ENCODE peak calls at places on chromosomes 5 and 9, in eight cellular contexts. L, Y, C, P, N, T, Z and U are unnamed samples.

GRCh38 chr9:38337095-38337494 is 55.4 kb upstream of the ALDH1B1 start:
- DNase-seq in L (no peak), Y (no peak), C (no peak), P (no peak), N (no peak), T (no peak), Z (no peak), U (peak)

GRCh38 chr9:121107881-121108280 is 33.1 kb downstream of the CNTRL start:
- DNase-seq in L (no peak), Y (no peak), C (no peak), P (no peak), N (no peak), T (no peak), Z (no peak), U (no peak)

GRCh38 chr5:159316519-159317383 is 13.5 kb downstream of the IL12B start:
- DNase-seq in L (peak), Y (peak), C (no peak), P (no peak), N (peak), T (peak), Z (peak), U (no peak)

GRCh38 chr5:54693936-54694510 is 176.5 kb downstream of the SNX18 start:
- DNase-seq in L (no peak), Y (no peak), C (no peak), P (no peak), N (no peak), T (no peak), Z (no peak), U (no peak)

GRCh38 chr5:6183391-6184390 is 194.7 kb downstream of the MED10 start:
- DNase-seq in L (no peak), Y (no peak), C (no peak), P (no peak), N (no peak), T (no peak), Z (no peak), U (peak)

GRCh38 chr5:73596705-73597328 is 29.2 kb upstream of the ARHGEF28 start:
- DNase-seq in L (no peak), Y (peak), C (no peak), P (no peak), N (no peak), T (peak), Z (peak), U (no peak)

GRCh38 chr9:105064248-105065118 is 136.5 kb upstream of the ABCA1 start:
- DNase-seq in L (peak), Y (peak), C (peak), P (peak), N (peak), T (peak), Z (peak), U (peak)

GRCh38 chr9:107612136-107612535 is 122.6 kb upstream of the KLF4 start:
- DNase-seq in L (peak), Y (no peak), C (peak), P (peak), N (no peak), T (no peak), Z (no peak), U (peak)

GRCh38 chr9:134970198-134970597 is 52.5 kb upstream of the FCN1 start:
- DNase-seq in L (no peak), Y (no peak), C (no peak), P (no peak), N (no peak), T (no peak), Z (no peak), U (no peak)

GRCh38 chr9:100167176-100167575 is 68.1 kb downstream of the INVS start:
- DNase-seq in L (no peak), Y (no peak), C (no peak), P (no peak), N (no peak), T (peak), Z (no peak), U (no peak)

GRCh38 chr5:180621311-180621710 is 28.1 kb downstream of the FLT4 start:
- DNase-seq in L (no peak), Y (no peak), C (no peak), P (no peak), N (no peak), T (no peak), Z (no peak), U (no peak)

GRCh38 chr5:133825631-133826289 is 142.7 kb downstream of the C5orf15 start:
- DNase-seq in L (no peak), Y (no peak), C (no peak), P (peak), N (no peak), T (no peak), Z (no peak), U (no peak)

GRCh38 chr9:131095666-131096489 is 453 bp upstream of the AIF1L start:
- DNase-seq in L (peak), Y (no peak), C (no peak), P (no peak), N (no peak), T (peak), Z (peak), U (no peak)

GRCh38 chr5:74660863-74661262 is 20.3 kb upstream of the ENC1 start:
- DNase-seq in L (no peak), Y (no peak), C (no peak), P (no peak), N (no peak), T (no peak), Z (no peak), U (no peak)

GRCh38 chr5:56610093-56610698 is 205.2 kb upstream of the MAP3K1 start:
- DNase-seq in L (no peak), Y (no peak), C (no peak), P (no peak), N (no peak), T (no peak), Z (no peak), U (no peak)

GRCh38 chr9:70409800-70410199 is 4.7 kb downstream of the KLF9 start:
- DNase-seq in L (no peak), Y (no peak), C (no peak), P (no peak), N (no peak), T (no peak), Z (no peak), U (no peak)

GRCh38 chr5:72234265-72234700 is 85.8 kb downstream of the MRPS27 start:
- DNase-seq in L (no peak), Y (no peak), C (no peak), P (no peak), N (no peak), T (peak), Z (peak), U (no peak)

GRCh38 chr9:127979333-127980055 is 1.3 kb downstream of the EEIG1 start:
- DNase-seq in L (peak), Y (peak), C (no peak), P (peak), N (no peak), T (peak), Z (peak), U (peak)

GRCh38 chr9:89730715-89731114 is 125.9 kb downstream of the GADD45G start:
- DNase-seq in L (peak), Y (no peak), C (no peak), P (no peak), N (no peak), T (no peak), Z (peak), U (no peak)

GRCh38 chr5:152683205-152683604 is 278.1 kb upstream of the NMUR2 start:
- DNase-seq in L (no peak), Y (no peak), C (no peak), P (no peak), N (no peak), T (no peak), Z (no peak), U (no peak)

GRCh38 chr5:103364074-103364473 is 105.5 kb downstream of the MACIR start:
- DNase-seq in L (no peak), Y (no peak), C (no peak), P (no peak), N (no peak), T (no peak), Z (no peak), U (no peak)

GRCh38 chr5:1380011-1380817 is 35.3 kb upstream of the CLPTM1L start:
- DNase-seq in L (peak), Y (peak), C (peak), P (peak), N (no peak), T (peak), Z (peak), U (no peak)

GRCh38 chr5:83277154-83277553 is 194.4 kb upstream of the VCAN start:
- DNase-seq in L (no peak), Y (no peak), C (no peak), P (no peak), N (no peak), T (no peak), Z (no peak), U (no peak)

GRCh38 chr9:73079326-73079725 is 72.3 kb upstream of the ANXA1 start:
- DNase-seq in L (no peak), Y (no peak), C (no peak), P (no peak), N (no peak), T (no peak), Z (peak), U (no peak)

DNA sequence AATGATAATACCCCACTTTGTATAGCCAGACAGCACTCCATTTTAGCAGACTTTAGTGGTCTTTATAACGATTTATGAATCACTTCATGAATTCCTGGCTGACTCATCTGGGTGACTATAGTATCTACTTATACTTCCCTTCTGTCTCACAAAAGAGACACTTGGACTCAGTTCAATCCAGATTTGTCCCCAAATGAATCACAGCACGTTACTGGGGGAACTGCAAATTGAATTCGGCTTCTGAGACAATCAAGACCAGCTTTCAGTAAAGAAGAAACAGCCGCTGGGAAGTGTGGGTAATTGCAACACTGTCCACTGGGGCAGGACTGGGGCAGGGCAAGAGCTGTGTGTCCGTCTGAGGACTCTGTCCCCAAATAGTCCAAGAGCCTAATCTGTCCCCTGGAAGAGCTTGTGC is 337.3 kb upstream of the RFX3 start:
- DNase-seq in L (no peak), Y (no peak), C (no peak), P (no peak), N (no peak), T (peak), Z (no peak), U (no peak)
- H3K4me3 ChIP-seq in L (no peak), Y (no peak), C (no peak), P (no peak), N (no peak), T (no peak), Z (no peak), U (no peak)

GRCh38 chr9:109335121-109335520 is 14.3 kb upstream of the EPB41L4B start:
- DNase-seq in L (no peak), Y (no peak), C (no peak), P (no peak), N (no peak), T (no peak), Z (no peak), U (no peak)

GRCh38 chr9:109341561-109341960 is 20.7 kb upstream of the EPB41L4B start:
- DNase-seq in L (no peak), Y (no peak), C (no peak), P (no peak), N (no peak), T (no peak), Z (no peak), U (no peak)

GRCh38 chr9:109336409-109336808 is 15.6 kb upstream of the EPB41L4B start:
- DNase-seq in L (no peak), Y (no peak), C (no peak), P (no peak), N (no peak), T (no peak), Z (no peak), U (no peak)

GRCh38 chr9:109331353-109331752 is 10.5 kb upstream of the EPB41L4B start:
- DNase-seq in L (peak), Y (peak), C (peak), P (no peak), N (no peak), T (no peak), Z (no peak), U (no peak)

GRCh38 chr9:109335929-109336328 is 15.1 kb upstream of the EPB41L4B start:
- DNase-seq in L (no peak), Y (no peak), C (no peak), P (no peak), N (no peak), T (no peak), Z (no peak), U (no peak)
- TF ChIP-seq POLR2AphosphoS5 in L (no peak), Y (no peak), C (no peak), P (no peak), N (no peak), T (no peak), Z (no peak), U (no peak)

GRCh38 chr5:141950207-141951005 is 7.6 kb downstream of the PCDH12 start:
- DNase-seq in L (no peak), Y (no peak), C (no peak), P (no peak), N (no peak), T (no peak), Z (no peak), U (no peak)
- H3K27ac ChIP-seq in L (no peak), Y (no peak), C (no peak), P (no peak), N (no peak), T (no peak), Z (no peak), U (no peak)

GRCh38 chr9:109010676-109011655 is 2.3 kb downstream of the CTNNAL1 start:
- DNase-seq in L (no peak), Y (peak), C (no peak), P (no peak), N (no peak), T (peak), Z (no peak), U (no peak)
- H3K4me3 ChIP-seq in L (peak), Y (no peak), C (no peak), P (peak), N (peak), T (peak), Z (peak), U (no peak)

DNA sequence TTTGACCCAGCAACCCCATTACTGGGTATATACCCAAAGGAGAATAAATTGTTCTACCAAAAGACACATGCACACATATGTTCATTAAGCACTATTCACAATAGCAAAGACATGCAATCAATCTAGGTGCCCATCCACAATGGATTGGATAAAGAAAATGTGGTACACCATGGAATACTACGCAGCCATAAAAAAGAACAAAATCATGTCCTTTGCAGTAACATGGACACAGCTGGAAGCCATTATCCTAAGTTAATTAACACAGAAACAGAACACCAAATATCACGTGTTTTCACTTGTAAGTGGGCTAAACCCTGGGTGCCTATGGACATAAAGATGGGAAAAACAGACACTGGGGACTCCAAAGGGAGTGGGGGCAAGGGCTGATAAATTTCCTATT is 46.6 kb downstream of the KLHL3 start:
- DNase-seq in L (no peak), Y (no peak), C (no peak), P (no peak), N (no peak), T (no peak), Z (no peak), U (no peak)
- TF ChIP-seq POLR2AphosphoS5 in L (no peak), Y (no peak), C (no peak), P (no peak), N (no peak), T (no peak), Z (no peak), U (no peak)